ENCODE peak calls at places on chromosome 2, in five cellular contexts. V is colonic mucosa, I is osteoblast, Q is neuronal stem cell, S is vagina. O is an unnamed sample.

GRCh38 chr2:121944072-121944829 is 188.8 kb downstream of the TSN start:
- DNase-seq in Q (no peak), V (no peak), S (no peak), I (peak; percentile 66), O (no peak)

GRCh38 chr2:218863021-218863520 is 3.5 kb downstream of the WNT6 start:
- DNase-seq in Q (no peak), V (no peak), S (no peak), I (peak; percentile 72), O (no peak)

GRCh38 chr2:35462226-35462983 is 893.2 kb upstream of the CRIM1 start:
- DNase-seq in Q (no peak), I (no peak), V (no peak), S (no peak), O (no peak)

GRCh38 chr2:34069604-34070003 is 470.5 kb upstream of the FAM98A start:
- DNase-seq in I (peak; percentile 21), V (no peak), S (no peak), Q (no peak), O (no peak)

GRCh38 chr2:148023861-148024260 is 3.0 kb downstream of the MBD5 start:
- DNase-seq in V (no peak), Q (no peak), I (no peak), S (no peak), O (no peak)

GRCh38 chr2:40488101-40488598 is 36.3 kb upstream of the SLC8A1 start:
- DNase-seq in S (no peak), V (no peak), Q (peak; percentile 44), I (peak; percentile 62), O (no peak)

GRCh38 chr2:68828887-68829708 is 42.1 kb downstream of the BMP10 start:
- DNase-seq in I (peak; percentile 92), V (peak; percentile 97), S (peak; percentile 94), Q (no peak), O (peak; percentile 97)

GRCh38 chr2:237743561-237744269 is 54.9 kb upstream of the RBM44 start:
- DNase-seq in Q (no peak), S (no peak), I (peak; percentile 89), V (no peak), O (no peak)

GRCh38 chr2:235113854-235114253 is 162.0 kb downstream of the SH3BP4 start:
- DNase-seq in I (no peak), Q (no peak), S (no peak), V (no peak), O (no peak)

GRCh38 chr2:54728669-54729120 is 5.2 kb downstream of the EML6 start:
- DNase-seq in V (no peak), I (peak; percentile 96), Q (no peak), S (no peak), O (no peak)

GRCh38 chr2:41872646-41873045 is 175.2 kb upstream of the PKDCC start:
- DNase-seq in S (no peak), I (no peak), Q (no peak), V (no peak), O (no peak)

GRCh38 chr2:41698787-41699422 is 348.9 kb upstream of the PKDCC start:
- DNase-seq in S (no peak), Q (peak; percentile 45), I (peak; percentile 56), V (no peak), O (no peak)

GRCh38 chr2:126864861-126865260 is 33.8 kb upstream of the TEX51 start:
- DNase-seq in Q (no peak), V (no peak), S (no peak), I (no peak), O (no peak)

GRCh38 chr2:71888741-71889445 is 258.8 kb downstream of the CYP26B1 start:
- DNase-seq in I (no peak), S (peak; percentile 49), V (no peak), Q (no peak), O (no peak)

GRCh38 chr2:241892299-241893137 is 23.0 kb downstream of the RTP5 start:
- DNase-seq in I (peak; percentile 80), Q (no peak), V (no peak), S (no peak), O (peak; percentile 42)

GRCh38 chr2:27407798-27408491 is 1.4 kb downstream of the PPM1G start:
- DNase-seq in S (no peak), Q (peak; percentile 46), I (peak; percentile 80), V (peak; percentile 64), O (no peak)

GRCh38 chr2:120576509-120577474 is 158.9 kb upstream of the GLI2 start:
- DNase-seq in V (peak; percentile 37), S (no peak), I (peak; percentile 95), Q (no peak), O (no peak)

DNA sequence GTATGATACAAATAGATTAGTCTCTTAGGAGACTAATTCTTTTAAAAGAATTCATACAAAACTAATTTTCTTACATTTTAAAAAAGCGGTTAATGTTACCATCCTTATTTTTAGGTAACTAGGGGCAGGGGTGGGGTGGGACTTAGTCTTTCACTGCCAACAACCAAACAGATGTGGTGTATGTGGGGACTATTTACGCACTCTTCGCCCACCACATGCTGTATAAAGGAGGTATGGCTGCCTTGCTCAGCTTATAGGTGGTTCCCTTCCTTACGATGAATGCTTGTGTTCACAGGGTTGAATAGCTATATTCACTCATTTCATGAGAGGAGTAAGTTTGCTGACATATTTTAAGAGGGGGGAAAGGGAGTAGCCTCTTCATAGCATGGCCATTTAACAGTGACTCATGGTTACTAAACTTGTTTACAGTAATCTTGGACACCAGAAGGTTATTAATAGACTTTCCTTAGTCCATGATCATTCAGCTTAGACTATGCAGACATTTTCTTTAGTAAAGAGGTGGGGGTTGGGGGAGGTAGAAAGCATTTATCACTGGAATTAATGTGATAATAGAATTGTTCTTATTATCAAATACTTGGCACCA is 61.8 kb downstream of the CAB39 start:
- DNase-seq in V (no peak), S (no peak), I (peak; percentile 92), Q (no peak), O (no peak)
- H3K4me1 ChIP-seq in V (no peaks in the 10 kb centered on the region), S (peaks cover 42% of the 10 kb centered on the region), I (peaks cover 20% of the 10 kb centered on the region), Q (no peaks in the 10 kb centered on the region), O (peaks cover 3% of the 10 kb centered on the region)

GRCh38 chr2:233446616-233447305 is 92.5 kb downstream of the DGKD start:
- DNase-seq in S (no peak), V (no peak), Q (no peak), I (peak; percentile 41), O (peak; percentile 42)

GRCh38 chr2:233448565-233448964 is 94.3 kb downstream of the DGKD start:
- DNase-seq in Q (no peak), V (no peak), I (peak; percentile 44), S (no peak), O (no peak)

GRCh38 chr2:233447506-233448219 is 93.4 kb downstream of the DGKD start:
- DNase-seq in Q (no peak), S (no peak), V (no peak), I (peak; percentile 47), O (peak; percentile 27)

GRCh38 chr2:233449071-233449901 is 95.0 kb downstream of the DGKD start:
- DNase-seq in V (no peak), I (peak; percentile 97), Q (peak; percentile 47), S (no peak), O (peak; percentile 48)

DNA sequence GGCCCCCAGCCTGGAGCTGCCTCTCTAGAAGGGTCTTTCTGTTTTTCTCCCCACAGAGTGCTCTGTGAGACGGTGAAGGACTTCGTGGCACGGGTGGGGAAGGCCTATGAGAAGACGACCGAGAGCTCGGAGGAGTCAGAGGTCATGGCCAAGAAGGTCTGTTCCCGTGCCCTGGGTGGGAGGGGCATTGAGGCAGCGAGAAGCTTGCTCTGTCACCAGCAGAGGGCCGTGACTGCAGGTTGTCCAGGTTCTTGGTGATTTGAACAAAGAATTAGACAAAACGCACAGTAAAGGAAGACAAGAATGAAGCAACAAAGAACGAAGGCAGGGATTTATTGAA is 93.9 kb downstream of the DGKD start:
- DNase-seq in V (no peak), Q (no peak), S (no peak), I (peak; percentile 69), O (no peak)
- H3K36me3 ChIP-seq in V (peaks cover 19% of the 10 kb centered on the region), Q (peaks cover 65% of the 10 kb centered on the region), S (no peaks in the 10 kb centered on the region), I (peaks cover 11% of the 10 kb centered on the region), O (peaks cover 86% of the 10 kb centered on the region)

DNA sequence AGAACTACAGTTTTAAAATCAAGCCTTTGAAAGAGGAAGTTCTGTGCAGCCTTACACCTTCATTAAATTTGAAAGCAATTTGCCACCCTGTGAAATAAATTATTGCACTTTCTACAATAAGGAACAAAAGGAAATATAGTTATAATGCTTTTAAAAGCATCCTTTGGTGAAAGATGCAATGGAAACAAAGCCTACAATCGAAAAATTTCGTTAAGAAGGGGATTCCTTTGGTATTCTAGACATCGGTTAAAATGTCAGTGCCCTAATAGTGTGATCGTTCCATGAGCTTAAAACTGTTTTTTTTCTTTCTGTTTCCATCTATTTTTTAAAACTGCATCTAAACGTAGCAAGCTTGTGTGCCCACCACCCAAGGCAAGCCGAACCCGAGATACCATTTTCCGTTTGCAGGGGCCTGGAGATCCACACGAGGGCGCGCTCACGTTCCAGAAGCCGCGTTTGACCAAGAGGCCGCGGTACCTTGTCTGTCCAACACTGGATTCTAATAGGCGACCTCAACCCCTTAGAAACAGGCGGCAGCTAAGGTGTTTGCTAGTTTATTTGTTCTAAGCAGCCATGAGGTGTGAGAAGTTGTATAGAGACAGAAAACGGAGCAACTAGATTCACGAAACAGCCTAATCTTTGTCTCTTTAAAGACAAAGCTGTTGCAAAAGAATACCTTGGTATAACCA is 4.0 kb downstream of the HOXD11 start:
- DNase-seq in I (peak; percentile 96), Q (no peak), S (no peak), V (peak; percentile 56), O (no peak)
- H3K27me3 ChIP-seq in I (peaks cover 91% of the 10 kb centered on the region), Q (peaks cover 54% of the 10 kb centered on the region), S (no peaks in the 10 kb centered on the region), V (peaks cover 91% of the 10 kb centered on the region), O (peaks cover 98% of the 10 kb centered on the region)

GRCh38 chr2:47070155-47070919 is 84.8 kb downstream of the STPG4 start:
- DNase-seq in S (no peak), I (peak; percentile 63), V (peak; percentile 53), Q (no peak), O (peak; percentile 43)

GRCh38 chr2:47068966-47069627 is 86.0 kb downstream of the STPG4 start:
- DNase-seq in I (peak; percentile 89), Q (no peak), S (no peak), V (no peak), O (no peak)

GRCh38 chr2:47065771-47066380 is 89.2 kb downstream of the STPG4 start:
- DNase-seq in I (peak; percentile 96), S (no peak), V (peak; percentile 83), Q (no peak), O (no peak)

GRCh38 chr2:47069628-47070154 is 85.4 kb downstream of the STPG4 start:
- DNase-seq in I (peak; percentile 88), S (no peak), V (peak; percentile 93), Q (peak; percentile 66), O (peak; percentile 82)

GRCh38 chr2:47067788-47068407 is 87.2 kb downstream of the STPG4 start:
- DNase-seq in V (no peak), I (no peak), Q (no peak), S (no peak), O (no peak)
- H3K4me1 ChIP-seq in V (peaks cover 27% of the 10 kb centered on the region), I (peaks cover 78% of the 10 kb centered on the region), Q (peaks cover 25% of the 10 kb centered on the region), S (peaks cover 87% of the 10 kb centered on the region), O (peaks cover 91% of the 10 kb centered on the region)

DNA sequence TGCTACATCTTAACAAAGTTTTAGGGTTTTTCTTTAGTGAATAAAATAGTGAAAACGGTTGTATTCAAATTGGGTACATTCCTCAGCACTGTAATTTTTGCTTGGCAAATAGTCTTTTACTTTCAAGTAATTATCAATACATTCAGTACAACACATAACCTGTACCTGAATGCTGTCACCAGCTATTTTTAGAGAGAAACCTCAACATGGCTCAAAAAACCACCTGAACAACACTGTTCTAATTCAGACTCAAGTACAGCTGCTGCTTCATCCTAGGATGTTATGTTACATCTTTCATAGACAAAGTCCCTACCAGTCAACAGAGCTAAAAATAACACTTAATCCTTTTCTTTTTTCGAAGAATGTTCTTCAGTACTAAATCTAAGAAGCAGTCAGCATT is 20.6 kb downstream of the PDIA6 start:
- DNase-seq in Q (no peak), I (peak; percentile 1), V (no peak), S (no peak), O (no peak)
- H3K36me3 ChIP-seq in Q (peaks cover 99% of the 10 kb centered on the region), I (peaks cover 82% of the 10 kb centered on the region), V (peaks cover 15% of the 10 kb centered on the region), S (no peaks in the 10 kb centered on the region), O (peaks cover 97% of the 10 kb centered on the region)

O was measured in lower lobe of right lung.